ENCODE peak calls at places on chromosomes 5 and 9, in ten cellular contexts. One of them, this sample, is unnamed.
A peak's percentile ranks its signal among the peaks of the same experiment; 100 is the strongest.

GRCh38 chr5:36403601-36404311 is 102.1 kb upstream of the RANBP3L start:
- DNase-seq in spleen: no peak
- DNase-seq in cardiac fibroblast: peak; percentile 91
- DNase-seq in CD8-positive, alpha-beta T cell: no peak
- DNase-seq in Calu3: no peak
- DNase-seq in left ventricle myocardium inferior: peak; percentile 28
- DNase-seq in neural progenitor cell: no peak
- DNase-seq in A673: peak; percentile 96
- DNase-seq in upper lobe of right lung: no peak
- DNase-seq in epithelial cell of esophagus: no peak
- DNase-seq in this sample: no peak

GRCh38 chr5:137114529-137114928 is 384.6 kb downstream of the SPOCK1 start:
- DNase-seq in epithelial cell of esophagus: peak; percentile 68
- DNase-seq in CD8-positive, alpha-beta T cell: no peak
- DNase-seq in spleen: no peak
- DNase-seq in neural progenitor cell: no peak
- DNase-seq in upper lobe of right lung: no peak
- DNase-seq in A673: peak; percentile 19
- DNase-seq in cardiac fibroblast: peak; percentile 54
- DNase-seq in left ventricle myocardium inferior: no peak
- DNase-seq in Calu3: no peak
- DNase-seq in this sample: no peak

GRCh38 chr5:96037128-96037527 is 75.5 kb upstream of the ELL2 start:
- DNase-seq in A673: no peak
- DNase-seq in epithelial cell of esophagus: peak; percentile 89
- DNase-seq in CD8-positive, alpha-beta T cell: no peak
- DNase-seq in spleen: no peak
- DNase-seq in Calu3: no peak
- DNase-seq in cardiac fibroblast: peak; percentile 78
- DNase-seq in upper lobe of right lung: no peak
- DNase-seq in left ventricle myocardium inferior: no peak
- DNase-seq in neural progenitor cell: no peak
- DNase-seq in this sample: no peak

GRCh38 chr9:32738501-32739172 is 44.7 kb upstream of the TMEM215 start:
- DNase-seq in CD8-positive, alpha-beta T cell: no peak
- DNase-seq in Calu3: peak; percentile 10
- DNase-seq in spleen: no peak
- DNase-seq in epithelial cell of esophagus: peak; percentile 93
- DNase-seq in neural progenitor cell: no peak
- DNase-seq in upper lobe of right lung: no peak
- DNase-seq in A673: no peak
- DNase-seq in cardiac fibroblast: peak; percentile 18
- DNase-seq in left ventricle myocardium inferior: no peak
- DNase-seq in this sample: no peak

GRCh38 chr5:132762246-132763000 is 14.6 kb downstream of the SEPTIN8 start:
- DNase-seq in upper lobe of right lung: no peak
- DNase-seq in epithelial cell of esophagus: no peak
- DNase-seq in Calu3: no peak
- DNase-seq in CD8-positive, alpha-beta T cell: no peak
- DNase-seq in left ventricle myocardium inferior: no peak
- DNase-seq in cardiac fibroblast: no peak
- DNase-seq in spleen: no peak
- DNase-seq in neural progenitor cell: no peak
- DNase-seq in A673: no peak
- DNase-seq in this sample: no peak

GRCh38 chr5:154840435-154841272 is 9.7 kb downstream of the FAXDC2 start:
- DNase-seq in Calu3: no peak
- DNase-seq in cardiac fibroblast: no peak
- DNase-seq in spleen: no peak
- DNase-seq in neural progenitor cell: no peak
- DNase-seq in CD8-positive, alpha-beta T cell: no peak
- DNase-seq in upper lobe of right lung: no peak
- DNase-seq in left ventricle myocardium inferior: no peak
- DNase-seq in A673: no peak
- DNase-seq in epithelial cell of esophagus: no peak
- DNase-seq in this sample: no peak

GRCh38 chr5:1356873-1357787 is 12.2 kb upstream of the CLPTM1L start:
- DNase-seq in spleen: peak; percentile 47
- DNase-seq in epithelial cell of esophagus: no peak
- DNase-seq in left ventricle myocardium inferior: no peak
- DNase-seq in upper lobe of right lung: no peak
- DNase-seq in cardiac fibroblast: no peak
- DNase-seq in CD8-positive, alpha-beta T cell: no peak
- DNase-seq in Calu3: no peak
- DNase-seq in neural progenitor cell: no peak
- DNase-seq in A673: no peak
- DNase-seq in this sample: no peak

GRCh38 chr9:79581794-79582193 is 10.0 kb downstream of the TLE4 start:
- DNase-seq in CD8-positive, alpha-beta T cell: no peak
- DNase-seq in upper lobe of right lung: no peak
- DNase-seq in cardiac fibroblast: peak; percentile 84
- DNase-seq in A673: no peak
- DNase-seq in Calu3: no peak
- DNase-seq in left ventricle myocardium inferior: no peak
- DNase-seq in epithelial cell of esophagus: peak; percentile 79
- DNase-seq in neural progenitor cell: peak; percentile 32
- DNase-seq in spleen: no peak
- DNase-seq in this sample: no peak

GRCh38 chr5:17395106-17395505 is 102.9 kb upstream of the TAF11L2 start:
- DNase-seq in epithelial cell of esophagus: no peak
- DNase-seq in upper lobe of right lung: no peak
- DNase-seq in CD8-positive, alpha-beta T cell: no peak
- DNase-seq in Calu3: no peak
- DNase-seq in cardiac fibroblast: no peak
- DNase-seq in neural progenitor cell: no peak
- DNase-seq in A673: no peak
- DNase-seq in spleen: no peak
- DNase-seq in left ventricle myocardium inferior: no peak
- DNase-seq in this sample: no peak

GRCh38 chr9:132312426-132312825 is 42.4 kb downstream of the SETX start:
- DNase-seq in left ventricle myocardium inferior: no peak
- DNase-seq in A673: no peak
- DNase-seq in cardiac fibroblast: no peak
- DNase-seq in CD8-positive, alpha-beta T cell: no peak
- DNase-seq in epithelial cell of esophagus: no peak
- DNase-seq in spleen: no peak
- DNase-seq in upper lobe of right lung: no peak
- DNase-seq in neural progenitor cell: no peak
- DNase-seq in Calu3: no peak
- DNase-seq in this sample: no peak

GRCh38 chr9:132311978-132312377 is 42.8 kb downstream of the SETX start:
- DNase-seq in left ventricle myocardium inferior: no peak
- DNase-seq in epithelial cell of esophagus: no peak
- DNase-seq in upper lobe of right lung: no peak
- DNase-seq in CD8-positive, alpha-beta T cell: no peak
- DNase-seq in A673: no peak
- DNase-seq in spleen: no peak
- DNase-seq in Calu3: no peak
- DNase-seq in neural progenitor cell: no peak
- DNase-seq in cardiac fibroblast: no peak
- DNase-seq in this sample: no peak

GRCh38 chr9:132309056-132309455 is 45.7 kb downstream of the SETX start:
- DNase-seq in A673: no peak
- DNase-seq in left ventricle myocardium inferior: no peak
- DNase-seq in upper lobe of right lung: no peak
- DNase-seq in spleen: no peak
- DNase-seq in CD8-positive, alpha-beta T cell: no peak
- DNase-seq in Calu3: no peak
- DNase-seq in epithelial cell of esophagus: no peak
- DNase-seq in cardiac fibroblast: no peak
- DNase-seq in neural progenitor cell: no peak
- DNase-seq in this sample: no peak

GRCh38 chr9:132312873-132313272 is 41.9 kb downstream of the SETX start:
- DNase-seq in epithelial cell of esophagus: no peak
- DNase-seq in Calu3: no peak
- DNase-seq in left ventricle myocardium inferior: no peak
- DNase-seq in upper lobe of right lung: no peak
- DNase-seq in neural progenitor cell: no peak
- DNase-seq in spleen: no peak
- DNase-seq in A673: no peak
- DNase-seq in cardiac fibroblast: no peak
- DNase-seq in CD8-positive, alpha-beta T cell: no peak
- DNase-seq in this sample: no peak
- TF ChIP-seq CTCF in epithelial cell of esophagus: no peak
- TF ChIP-seq CTCF in Calu3: no peak
- TF ChIP-seq CTCF in left ventricle myocardium inferior: no peak
- TF ChIP-seq CTCF in upper lobe of right lung: no peak
- TF ChIP-seq CTCF in neural progenitor cell: peak; percentile 27
- TF ChIP-seq CTCF in spleen: no peak
- TF ChIP-seq CTCF in A673: peak; percentile 27
- TF ChIP-seq CTCF in cardiac fibroblast: peak; percentile 38
- TF ChIP-seq CTCF in CD8-positive, alpha-beta T cell: no peak
- TF ChIP-seq CTCF in this sample: no peak

GRCh38 chr9:128215491-128216404 is 12.6 kb downstream of the DNM1 start:
- DNase-seq in A673: peak; percentile 67
- DNase-seq in Calu3: no peak
- DNase-seq in CD8-positive, alpha-beta T cell: no peak
- DNase-seq in cardiac fibroblast: peak; percentile 70
- DNase-seq in upper lobe of right lung: peak; percentile 55
- DNase-seq in left ventricle myocardium inferior: peak; percentile 51
- DNase-seq in neural progenitor cell: no peak
- DNase-seq in epithelial cell of esophagus: no peak
- DNase-seq in spleen: no peak
- DNase-seq in this sample: no peak

GRCh38 chr9:128222026-128222425 is 18.8 kb downstream of the DNM1 start:
- DNase-seq in A673: no peak
- DNase-seq in cardiac fibroblast: no peak
- DNase-seq in neural progenitor cell: no peak
- DNase-seq in spleen: no peak
- DNase-seq in left ventricle myocardium inferior: no peak
- DNase-seq in upper lobe of right lung: peak; percentile 55
- DNase-seq in epithelial cell of esophagus: no peak
- DNase-seq in CD8-positive, alpha-beta T cell: no peak
- DNase-seq in Calu3: no peak
- DNase-seq in this sample: no peak

GRCh38 chr9:128218172-128218517 is 15.0 kb downstream of the DNM1 start:
- DNase-seq in upper lobe of right lung: peak; percentile 63
- DNase-seq in cardiac fibroblast: no peak
- DNase-seq in neural progenitor cell: no peak
- DNase-seq in A673: no peak
- DNase-seq in spleen: no peak
- DNase-seq in epithelial cell of esophagus: no peak
- DNase-seq in CD8-positive, alpha-beta T cell: no peak
- DNase-seq in Calu3: no peak
- DNase-seq in left ventricle myocardium inferior: no peak
- DNase-seq in this sample: no peak

GRCh38 chr9:128216781-128217553 is 13.8 kb downstream of the DNM1 start:
- DNase-seq in cardiac fibroblast: no peak
- DNase-seq in upper lobe of right lung: peak; percentile 56
- DNase-seq in spleen: no peak
- DNase-seq in CD8-positive, alpha-beta T cell: no peak
- DNase-seq in epithelial cell of esophagus: no peak
- DNase-seq in Calu3: no peak
- DNase-seq in left ventricle myocardium inferior: no peak
- DNase-seq in neural progenitor cell: no peak
- DNase-seq in A673: no peak
- DNase-seq in this sample: no peak

GRCh38 chr9:128218518-128219389 is 15.6 kb downstream of the DNM1 start:
- DNase-seq in cardiac fibroblast: peak; percentile 85
- DNase-seq in epithelial cell of esophagus: peak; percentile 97
- DNase-seq in spleen: peak; percentile 96
- DNase-seq in left ventricle myocardium inferior: peak; percentile 92
- DNase-seq in A673: peak; percentile 86
- DNase-seq in CD8-positive, alpha-beta T cell: peak; percentile 89
- DNase-seq in neural progenitor cell: peak; percentile 96
- DNase-seq in Calu3: peak; percentile 79
- DNase-seq in upper lobe of right lung: peak; percentile 98
- DNase-seq in this sample: peak; percentile 84
- TF ChIP-seq CTCF in cardiac fibroblast: no peak
- TF ChIP-seq CTCF in epithelial cell of esophagus: no peak
- TF ChIP-seq CTCF in spleen: no peak
- TF ChIP-seq CTCF in left ventricle myocardium inferior: no peak
- TF ChIP-seq CTCF in A673: no peak
- TF ChIP-seq CTCF in CD8-positive, alpha-beta T cell: no peak
- TF ChIP-seq CTCF in neural progenitor cell: no peak
- TF ChIP-seq CTCF in Calu3: no peak
- TF ChIP-seq CTCF in upper lobe of right lung: no peak
- TF ChIP-seq CTCF in this sample: no peak

DNA sequence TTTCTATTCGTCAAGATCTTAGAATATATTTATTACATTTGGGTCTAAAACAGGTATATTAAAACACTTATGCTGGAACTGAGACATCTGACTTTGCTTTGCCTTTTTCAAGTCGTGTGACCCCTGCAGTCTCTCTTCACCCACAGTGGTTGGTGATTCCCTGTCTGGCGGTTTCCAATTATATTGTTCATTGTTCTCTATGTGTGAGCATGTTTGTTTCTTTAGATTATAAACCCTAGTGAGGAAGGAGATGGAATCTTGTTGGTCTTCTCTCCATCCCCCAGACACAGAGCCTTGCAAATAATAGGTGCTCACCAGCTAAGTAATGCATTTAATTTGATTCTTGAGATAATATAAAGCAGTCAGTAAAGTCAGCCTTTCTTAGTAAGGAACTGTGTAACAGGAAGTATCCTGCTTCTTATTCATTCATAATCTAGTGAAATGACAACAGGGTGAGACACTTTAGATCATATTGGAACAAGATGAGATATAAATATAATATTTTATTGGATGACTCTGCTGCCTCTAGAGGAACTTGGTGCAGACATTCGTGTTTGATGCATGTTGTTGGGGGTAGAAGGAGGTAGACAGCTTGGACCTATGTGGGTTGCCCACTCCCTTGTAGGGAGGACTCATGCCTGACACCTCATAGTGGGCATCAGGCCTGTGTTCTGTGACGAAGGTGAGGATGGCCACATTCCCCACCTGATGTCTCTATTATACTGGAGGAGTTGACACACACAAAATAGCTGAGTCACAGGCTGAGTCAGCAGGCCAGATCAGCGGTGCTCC is 88.1 kb downstream of the FGF1 start:
- DNase-seq in A673: peak; percentile 65
- DNase-seq in cardiac fibroblast: peak; percentile 90
- DNase-seq in epithelial cell of esophagus: peak; percentile 93
- DNase-seq in CD8-positive, alpha-beta T cell: no peak
- DNase-seq in upper lobe of right lung: no peak
- DNase-seq in Calu3: peak; percentile 60
- DNase-seq in left ventricle myocardium inferior: no peak
- DNase-seq in neural progenitor cell: peak; percentile 35
- DNase-seq in spleen: no peak
- DNase-seq in this sample: no peak
- TF ChIP-seq CTCF in A673: no peak
- TF ChIP-seq CTCF in cardiac fibroblast: peak; percentile 8
- TF ChIP-seq CTCF in epithelial cell of esophagus: peak; percentile 11
- TF ChIP-seq CTCF in CD8-positive, alpha-beta T cell: no peak
- TF ChIP-seq CTCF in upper lobe of right lung: no peak
- TF ChIP-seq CTCF in Calu3: peak; percentile 13
- TF ChIP-seq CTCF in left ventricle myocardium inferior: no peak
- TF ChIP-seq CTCF in neural progenitor cell: no peak
- TF ChIP-seq CTCF in spleen: no peak
- TF ChIP-seq CTCF in this sample: no peak

DNA sequence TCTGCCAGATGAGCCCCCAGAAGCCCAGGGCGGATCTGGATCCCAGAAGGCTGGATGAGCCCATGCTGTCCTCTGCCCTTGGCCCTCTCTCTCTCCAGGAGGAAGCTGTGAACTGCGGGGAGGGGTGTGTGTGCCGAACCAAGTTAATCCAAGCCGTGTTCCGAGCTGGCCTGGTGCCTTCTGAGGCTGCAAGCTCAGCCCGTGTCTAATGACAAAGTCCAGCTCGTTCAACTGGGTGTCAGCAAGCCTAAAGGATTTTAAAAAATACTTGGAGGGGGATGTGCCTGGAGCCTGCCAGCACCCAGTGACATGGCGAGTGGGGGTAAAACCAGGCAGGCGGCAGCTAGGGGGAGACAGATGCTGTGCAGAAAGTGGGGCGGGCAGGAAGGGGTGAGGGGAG is 8.0 kb downstream of the STC2 start:
- DNase-seq in neural progenitor cell: no peak
- DNase-seq in A673: no peak
- DNase-seq in upper lobe of right lung: no peak
- DNase-seq in spleen: peak; percentile 56
- DNase-seq in epithelial cell of esophagus: no peak
- DNase-seq in left ventricle myocardium inferior: peak; percentile 85
- DNase-seq in CD8-positive, alpha-beta T cell: no peak
- DNase-seq in Calu3: no peak
- DNase-seq in cardiac fibroblast: no peak
- DNase-seq in this sample: no peak
- TF ChIP-seq CTCF in neural progenitor cell: peak; percentile 13
- TF ChIP-seq CTCF in A673: peak; percentile 9
- TF ChIP-seq CTCF in upper lobe of right lung: no peak
- TF ChIP-seq CTCF in spleen: no peak
- TF ChIP-seq CTCF in epithelial cell of esophagus: no peak
- TF ChIP-seq CTCF in left ventricle myocardium inferior: peak; percentile 41
- TF ChIP-seq CTCF in CD8-positive, alpha-beta T cell: no peak
- TF ChIP-seq CTCF in Calu3: no peak
- TF ChIP-seq CTCF in cardiac fibroblast: no peak
- TF ChIP-seq CTCF in this sample: no peak

This sample was measured in natural killer cell.